ENCODE peak calls at places on chromosomes 3 and 15, in four cellular contexts. K, A, X and W are unnamed samples.

GRCh38 chr15:61499371-61499770 is 270.3 kb upstream of the RORA start:
- DNase-seq in K (no peak), A (no peak), X (no peak), W (no peak)

GRCh38 chr15:80010131-80010673 is 39.2 kb upstream of the BCL2A1 start:
- DNase-seq in K (no peak), A (no peak), X (no peak), W (no peak)

GRCh38 chr15:86743283-86743903 is 663.7 kb downstream of the AGBL1 start:
- DNase-seq in K (peak; percentile 36), A (no peak), X (peak; percentile 71), W (no peak)

GRCh38 chr3:66572938-66573710 is 72.3 kb upstream of the LRIG1 start:
- DNase-seq in K (no peak), A (no peak), X (no peak), W (no peak)

GRCh38 chr15:60381148-60381788 is 16.5 kb downstream of the ANXA2 start:
- DNase-seq in K (no peak), A (no peak), X (no peak), W (no peak)

GRCh38 chr3:163838769-163839168 is 1239.5 kb downstream of the SI start:
- DNase-seq in K (no peak), A (no peak), X (no peak), W (no peak)

GRCh38 chr15:55742927-55743614 is at the start of gene PRTG:
- DNase-seq in K (no peak), A (peak; percentile 81), X (peak; percentile 53), W (peak; percentile 91)

GRCh38 chr3:64691051-64691450 is 3.3 kb upstream of the ADAMTS9 start:
- DNase-seq in K (no peak), A (no peak), X (no peak), W (peak; percentile 44)

GRCh38 chr3:31980530-31981205 is 394 bp downstream of the OSBPL10 start:
- DNase-seq in K (peak; percentile 29), A (peak; percentile 87), X (peak; percentile 88), W (peak; percentile 35)

GRCh38 chr3:30639937-30640336 is 33.5 kb downstream of the TGFBR2 start:
- DNase-seq in K (no peak), A (no peak), X (no peak), W (no peak)

GRCh38 chr3:30638685-30639412 is 32.4 kb downstream of the TGFBR2 start:
- DNase-seq in K (no peak), A (no peak), X (no peak), W (peak; percentile 54)

GRCh38 chr3:30642715-30643361 is 36.4 kb downstream of the TGFBR2 start:
- DNase-seq in K (no peak), A (no peak), X (no peak), W (no peak)

GRCh38 chr3:30641612-30642251 is 35.3 kb downstream of the TGFBR2 start:
- DNase-seq in K (no peak), A (no peak), X (no peak), W (no peak)

GRCh38 chr3:30640856-30641255 is 34.5 kb downstream of the TGFBR2 start:
- DNase-seq in K (no peak), A (no peak), X (no peak), W (no peak)
- H3K27ac ChIP-seq in K (peak overlapping the region; percentile 21), A (no peak overlapping the region), X (peak overlapping the region; percentile 3), W (peak overlapping the region; percentile 55)

GRCh38 chr15:68814596-68814995 is 6.1 kb downstream of the ANP32A start:
- DNase-seq in K (no peak), A (no peak), X (no peak), W (no peak)

GRCh38 chr15:68816795-68817303 is 3.8 kb downstream of the ANP32A start:
- DNase-seq in K (no peak), A (no peak), X (no peak), W (no peak)

GRCh38 chr15:68815598-68815997 is 5.1 kb downstream of the ANP32A start:
- DNase-seq in K (no peak), A (no peak), X (no peak), W (no peak)

GRCh38 chr15:68817304-68818087 is 3.2 kb downstream of the ANP32A start:
- DNase-seq in K (peak; percentile 61), A (peak; percentile 85), X (peak; percentile 87), W (peak; percentile 90)

DNA sequence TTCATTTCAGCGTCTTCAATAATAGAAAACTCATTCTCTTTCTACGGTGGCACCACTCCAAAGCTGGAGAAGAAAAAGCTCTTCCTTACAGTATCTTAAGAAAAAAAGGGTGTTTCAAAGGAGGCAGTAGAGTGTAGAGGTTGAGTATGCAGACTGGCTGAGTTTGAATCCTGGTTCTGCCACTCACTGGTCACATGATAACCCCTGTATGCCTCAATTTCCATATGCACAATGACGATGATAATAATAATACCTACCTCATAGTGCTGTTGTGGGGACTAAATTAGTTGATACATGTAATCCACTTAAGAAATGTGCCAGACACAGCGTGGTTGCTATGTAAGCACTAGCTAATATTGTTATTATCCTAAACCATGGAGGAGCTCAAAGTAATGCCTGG is 4.5 kb downstream of the ANP32A start:
- DNase-seq in K (no peak), A (no peak), X (no peak), W (no peak)
- H3K27ac ChIP-seq in K (peak overlapping the region; percentile 89), A (peak overlapping the region; percentile 99), X (peak overlapping the region; percentile 94), W (peak overlapping the region; percentile 99)

DNA sequence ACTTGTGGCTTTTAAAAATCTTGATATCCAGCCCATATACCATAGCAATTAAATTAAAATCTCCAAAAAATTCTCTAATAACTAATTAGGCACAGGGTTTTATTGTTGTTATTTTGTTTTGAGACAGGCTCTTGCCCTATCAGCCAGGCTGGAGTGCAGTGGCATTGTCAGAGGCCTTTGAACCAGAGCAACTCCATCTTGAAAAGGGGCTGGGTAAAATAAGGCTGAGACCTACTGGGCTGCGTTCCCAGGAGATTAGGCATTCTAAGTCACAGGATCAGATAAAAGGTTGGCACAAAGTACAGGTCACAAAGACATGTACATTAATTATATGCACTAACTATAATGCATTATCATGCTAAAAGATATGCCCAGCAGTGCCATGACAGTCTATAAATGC is 31.2 kb upstream of the ACP3 start:
- DNase-seq in K (no peak), A (no peak), X (no peak), W (no peak)
- H3K27ac ChIP-seq in K (no peak overlapping the region), A (no peak overlapping the region), X (no peak overlapping the region), W (no peak overlapping the region)

GRCh38 chr3:123813876-123814275 is 70.3 kb downstream of the MYLK start:
- DNase-seq in K (no peak), A (no peak), X (no peak), W (no peak)

GRCh38 chr3:123808812-123809211 is 75.3 kb downstream of the MYLK start:
- DNase-seq in K (no peak), A (no peak), X (no peak), W (no peak)

GRCh38 chr3:123807820-123808219 is 76.3 kb downstream of the MYLK start:
- DNase-seq in K (no peak), A (no peak), X (peak; percentile 60), W (no peak)

GRCh38 chr3:123805504-123805903 is 78.6 kb downstream of the MYLK start:
- DNase-seq in K (no peak), A (no peak), X (no peak), W (no peak)

DNA sequence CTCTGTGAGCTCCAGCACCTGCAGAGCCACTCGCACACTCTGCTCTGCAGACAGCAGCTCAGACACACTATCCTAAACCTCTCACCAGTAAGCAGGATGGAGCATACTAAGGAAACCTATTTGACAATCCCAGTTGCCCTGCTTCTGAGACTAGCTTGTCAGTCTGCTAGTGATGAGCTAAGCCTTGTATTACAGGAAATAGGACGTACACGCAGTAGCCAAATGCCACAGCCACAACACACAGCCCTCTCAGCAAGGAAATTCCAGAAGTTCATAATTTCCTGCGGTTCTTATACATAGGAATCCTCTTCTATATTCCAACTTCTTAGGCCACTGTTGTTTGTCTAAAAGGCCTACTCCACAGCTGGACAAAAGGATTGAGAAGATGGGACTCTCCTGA is 74.5 kb downstream of the MYLK start:
- DNase-seq in K (no peak), A (no peak), X (no peak), W (no peak)
- H3K27ac ChIP-seq in K (no peak overlapping the region), A (no peak overlapping the region), X (peak overlapping the region; percentile 61), W (no peak overlapping the region)

GRCh38 chr15:40353697-40354096 is 2.9 kb downstream of the PHGR1 start:
- DNase-seq in K (no peak), A (no peak), X (peak; percentile 88), W (no peak)
- H3K27ac ChIP-seq in K (no peak overlapping the region), A (no peak overlapping the region), X (peak overlapping the region; percentile 99), W (no peak overlapping the region)

GRCh38 chr3:82031576-82031975 is 270.1 kb upstream of the GBE1 start:
- DNase-seq in K (no peak), A (no peak), X (no peak), W (no peak)
- H3K27ac ChIP-seq in K (no peak overlapping the region), A (no peak overlapping the region), X (no peak overlapping the region), W (no peak overlapping the region)

GRCh38 chr3:14536837-14537589 is 3.1 kb downstream of the GRIP2 start:
- DNase-seq in K (no peak), A (peak; percentile 18), X (no peak), W (no peak)

GRCh38 chr3:14539384-14540208 is 546 bp downstream of the GRIP2 start:
- DNase-seq in K (no peak), A (peak; percentile 20), X (no peak), W (no peak)

GRCh38 chr3:14537590-14538450 is 2.3 kb downstream of the GRIP2 start:
- DNase-seq in K (no peak), A (peak; percentile 28), X (no peak), W (peak; percentile 38)

GRCh38 chr3:14540209-14540575 is at the start of gene GRIP2:
- DNase-seq in K (no peak), A (peak; percentile 35), X (no peak), W (peak; percentile 79)

GRCh38 chr3:14538451-14539088 is 1.6 kb downstream of the GRIP2 start:
- DNase-seq in K (no peak), A (peak; percentile 29), X (no peak), W (peak; percentile 28)
- H3K27ac ChIP-seq in K (no peak overlapping the region), A (no peak overlapping the region), X (no peak overlapping the region), W (no peak overlapping the region)

GRCh38 chr3:155744091-155744625 is 713 bp downstream of the PLCH1 start:
- DNase-seq in K (no peak), A (peak; percentile 80), X (peak; percentile 79), W (peak; percentile 58)

GRCh38 chr3:155746703-155747102 is 1.8 kb upstream of the PLCH1 start:
- DNase-seq in K (no peak), A (no peak), X (no peak), W (no peak)

GRCh38 chr3:155744626-155745324 is at the start of gene PLCH1:
- DNase-seq in K (peak; percentile 15), A (peak; percentile 83), X (peak; percentile 82), W (peak; percentile 44)

GRCh38 chr3:155747286-155747685 is 2.4 kb upstream of the PLCH1 start:
- DNase-seq in K (no peak), A (no peak), X (no peak), W (no peak)

DNA sequence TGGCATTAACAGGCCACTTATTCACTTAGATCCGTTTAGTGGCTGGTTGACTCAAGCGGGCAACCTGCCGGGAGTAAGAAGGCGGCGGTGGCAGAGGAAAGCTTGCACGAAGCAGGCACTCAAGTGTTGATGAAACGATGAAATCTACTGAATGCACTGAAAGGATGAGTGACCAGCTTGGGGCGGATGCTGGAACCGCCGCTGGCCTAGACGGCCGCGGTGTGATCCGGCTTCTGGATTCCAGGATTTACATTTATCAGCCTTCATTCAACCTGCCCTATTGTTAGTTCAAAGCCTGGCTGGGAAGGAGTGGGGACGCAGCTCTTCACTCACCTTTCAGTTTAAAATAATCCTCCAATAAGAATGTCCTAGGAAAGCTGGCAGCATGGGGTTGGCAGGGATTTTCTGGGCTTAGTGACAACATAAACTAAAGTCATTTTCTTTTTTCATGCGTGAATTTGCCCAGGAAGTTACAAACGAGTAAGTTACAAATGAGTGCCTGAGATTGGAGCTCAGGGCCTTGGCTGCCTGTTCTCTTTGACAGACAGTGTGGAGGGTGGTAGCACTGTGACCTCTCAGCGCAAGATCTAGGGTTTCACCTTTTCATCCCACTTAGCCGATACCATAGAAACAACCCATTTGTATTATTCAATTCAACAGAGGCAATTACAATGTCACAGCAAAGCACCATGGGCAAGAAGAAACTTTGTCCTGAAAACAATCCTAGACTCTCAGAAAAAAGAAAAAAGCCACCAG is 1.1 kb upstream of the PLCH1 start:
- DNase-seq in K (no peak), A (peak; percentile 50), X (peak; percentile 54), W (no peak)
- H3K27ac ChIP-seq in K (no peak overlapping the region), A (peak overlapping the region; percentile 25), X (no peak overlapping the region), W (no peak overlapping the region)